ENCODE peak calls at places on chromosome 18, in eight cellular contexts. B is astrocyte of the cerebellum; I is GM10248; T is BE2C; W is CD8-positive, alpha-beta T cell; H is SK-N-SH; D is WTC11; X is tibial artery. Q is an unnamed sample.

GRCh38 chr18:26655010-26655613 is 106.8 kb upstream of the KCTD1 start:
- DNase-seq in X (no peak), B (no peak), T (no peak), H (no peak), I (no peak), D (no peak), W (no peak), Q (no peak)

GRCh38 chr18:49639643-49640361 is 77.9 kb downstream of the LIPG start:
- DNase-seq in T (no peak), H (no peak), X (no peak), W (no peak), I (no peak), B (no peak), D (no peak), Q (no peak)

GRCh38 chr18:79479114-79479760 is 83.5 kb downstream of the NFATC1 start:
- DNase-seq in I (no peak), W (no peak), T (no peak), D (no peak), H (no peak), X (no peak), B (no peak), Q (no peak)

GRCh38 chr18:59700535-59700967 is 3.3 kb upstream of the CCBE1 start:
- DNase-seq in X (no peak), D (no peak), H (peak; percentile 61), T (peak; percentile 9), B (no peak), I (no peak), W (no peak), Q (no peak)

GRCh38 chr18:48833701-48834394 is 116.9 kb downstream of the SMAD7 start:
- DNase-seq in W (peak; percentile 49), B (no peak), T (no peak), I (peak; percentile 82), H (no peak), D (peak; percentile 7), X (peak; percentile 23), Q (no peak)

GRCh38 chr18:24616638-24617037 is 156.2 kb downstream of the HRH4 start:
- DNase-seq in D (no peak), B (no peak), T (no peak), H (no peak), W (no peak), X (no peak), I (no peak), Q (no peak)

GRCh38 chr18:45386256-45386655 is 229.0 kb upstream of the SLC14A2 start:
- DNase-seq in W (no peak), H (peak; percentile 39), D (peak; percentile 71), T (peak; percentile 28), X (no peak), B (peak; percentile 33), I (peak; percentile 22), Q (no peak)

GRCh38 chr18:48782381-48782841 is 168.4 kb downstream of the SMAD7 start:
- DNase-seq in H (no peak), T (no peak), W (no peak), B (no peak), X (peak; percentile 78), I (no peak), D (no peak), Q (peak; percentile 41)

GRCh38 chr18:52060612-52061259 is 279.3 kb upstream of the DCC start:
- DNase-seq in T (no peak), I (no peak), W (no peak), B (no peak), D (peak; percentile 28), H (no peak), X (no peak), Q (no peak)

DNA sequence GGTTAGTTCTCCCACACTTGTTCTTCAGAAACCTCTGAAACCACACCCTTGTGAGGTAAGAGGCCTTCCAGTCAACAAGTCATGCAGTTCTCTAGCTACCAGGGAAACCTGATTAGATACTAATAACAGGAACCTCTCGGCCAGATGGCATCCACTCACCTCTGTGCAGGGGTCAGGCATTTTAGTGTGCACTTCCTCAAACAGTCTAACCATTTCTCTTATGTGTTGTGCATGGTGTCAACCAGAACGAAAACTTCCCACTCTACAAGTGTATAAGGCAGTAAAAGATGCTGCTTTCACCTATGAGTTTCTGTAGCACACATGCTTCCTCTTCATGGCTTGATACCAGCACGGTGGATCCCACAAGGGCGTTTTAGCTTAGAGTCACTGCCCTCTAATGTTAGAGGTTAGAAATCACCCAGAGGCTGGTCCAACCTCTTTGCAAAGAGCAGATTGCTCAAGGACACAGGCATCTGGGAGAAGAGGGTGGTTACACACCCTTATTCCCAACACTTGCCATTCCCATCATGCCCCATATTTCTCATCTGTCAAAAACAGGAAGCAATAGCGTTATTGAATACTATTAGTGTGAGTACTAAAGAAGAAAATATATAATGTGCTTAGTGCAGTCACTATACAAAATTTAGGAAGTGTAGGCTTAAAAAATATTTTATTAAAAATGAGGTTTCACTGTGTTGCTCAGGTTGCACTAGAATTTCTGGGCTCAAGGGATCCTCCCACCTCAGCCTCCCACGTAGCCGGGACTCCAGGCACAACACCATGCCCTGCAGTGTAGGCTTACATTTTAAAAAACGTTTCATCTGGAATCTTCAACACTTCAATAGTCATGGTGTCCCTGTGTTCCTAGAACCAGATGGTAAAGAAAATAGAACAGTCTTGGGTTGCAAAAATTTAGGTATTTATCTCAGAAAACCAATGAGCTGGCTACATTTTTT is 34.5 kb upstream of the RAB31 start:
- DNase-seq in B (peak; percentile 32), I (peak; percentile 89), W (no peak), X (peak; percentile 26), H (peak; percentile 38), D (no peak), T (no peak), Q (peak; percentile 66)
- TF ChIP-seq CTCF in B (peak; percentile 25), I (peak; percentile 50), W (no peak), X (peak; percentile 17), H (peak; percentile 53), D (no peak), T (peak; percentile 5), Q (peak; percentile 68)

DNA sequence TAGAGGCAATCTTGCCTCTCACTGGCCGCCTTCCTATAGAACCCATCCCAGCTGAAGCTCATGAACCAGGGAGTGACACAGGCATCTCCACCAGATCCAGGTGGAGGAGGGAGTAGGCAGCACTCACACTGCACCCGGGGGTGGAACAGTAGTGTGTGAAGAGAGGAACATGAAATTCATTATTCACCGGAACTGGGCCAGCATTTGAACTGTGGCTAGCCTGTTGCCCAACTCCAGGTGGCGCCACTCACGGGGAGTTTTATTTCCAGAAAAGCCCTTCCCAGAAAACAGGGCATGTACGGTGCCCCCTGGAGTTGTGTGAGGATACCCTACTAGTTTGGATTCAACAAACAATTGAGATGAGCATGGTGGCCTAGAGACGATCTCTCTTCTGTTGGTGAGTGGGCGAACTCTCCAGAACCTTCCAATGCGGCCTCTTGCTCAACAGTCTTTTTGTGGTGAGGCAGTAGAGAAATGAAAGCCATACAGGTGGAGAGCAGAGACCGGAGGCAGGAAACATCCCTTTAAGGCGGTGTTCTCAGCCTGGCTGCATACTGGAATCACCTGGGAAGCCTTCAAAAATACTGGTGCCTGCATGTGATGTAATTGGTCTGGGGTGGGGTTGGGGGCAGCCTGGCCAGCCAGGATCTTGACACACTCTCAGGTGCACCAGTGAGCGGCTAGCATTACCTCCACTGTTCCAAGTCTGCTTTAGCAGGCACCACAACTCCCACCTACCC is 73.5 kb upstream of the NEDD4L start:
- DNase-seq in T (peak; percentile 22), W (no peak), B (no peak), H (no peak), D (peak; percentile 76), I (no peak), X (no peak), Q (no peak)
- TF ChIP-seq CTCF in T (peak; percentile 44), W (no peak), B (peak; percentile 16), H (peak; percentile 46), D (peak; percentile 64), I (peak; percentile 23), X (no peak), Q (peak; percentile 73)

GRCh38 chr18:1564793-1565192 is 660.1 kb downstream of the ADCYAP1 start:
- DNase-seq in X (no peak), D (no peak), W (no peak), H (no peak), T (no peak), I (no peak), B (no peak), Q (no peak)

GRCh38 chr18:1559563-1559962 is 654.9 kb downstream of the ADCYAP1 start:
- DNase-seq in D (no peak), W (no peak), H (no peak), T (no peak), I (no peak), B (no peak), X (no peak), Q (no peak)
- TF ChIP-seq CTCF in D (no peak), W (no peak), H (no peak), T (no peak), I (no peak), B (no peak), X (no peak), Q (no peak)

DNA sequence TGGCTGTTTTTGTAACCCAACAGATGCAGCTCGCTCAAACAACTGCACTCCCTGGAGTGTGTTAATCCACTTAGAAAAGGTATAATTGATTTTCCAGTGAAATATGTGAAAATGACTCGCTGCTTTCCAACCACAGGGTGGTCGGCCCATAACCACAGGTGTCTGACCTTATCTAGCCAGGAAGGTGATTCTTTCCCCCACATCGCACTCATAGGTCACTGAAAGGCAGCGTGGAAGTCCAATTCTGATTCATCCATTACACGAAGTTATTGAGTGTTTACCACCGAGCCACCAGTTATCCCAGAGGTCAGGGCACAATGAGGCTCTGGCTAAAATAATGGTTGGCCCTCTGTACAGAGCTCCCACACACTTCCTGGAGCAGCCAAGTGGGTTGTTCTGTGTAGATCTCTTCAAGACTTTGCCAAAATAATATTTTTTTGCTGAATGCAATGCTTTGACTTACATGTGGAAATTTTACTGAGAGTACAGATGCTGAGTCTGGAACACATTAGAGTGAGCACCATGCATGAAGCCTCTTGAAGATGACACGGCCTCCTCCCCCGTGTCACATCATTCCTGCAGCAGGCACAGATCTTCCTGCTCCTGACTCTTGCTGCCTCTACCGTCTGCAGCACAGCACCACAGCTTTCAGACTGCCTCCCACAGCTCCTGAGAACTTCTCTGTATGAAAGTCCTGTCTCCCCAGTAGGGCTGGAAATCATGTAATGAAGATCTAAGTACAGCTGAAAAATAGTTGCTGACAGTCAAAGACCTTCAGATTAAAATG is 396.1 kb downstream of the ZNF516 start:
- DNase-seq in T (no peak), H (no peak), B (no peak), I (no peak), D (no peak), X (no peak), W (no peak), Q (no peak)
- TF ChIP-seq CTCF in T (no peak), H (no peak), B (no peak), I (no peak), D (no peak), X (no peak), W (no peak), Q (no peak)

GRCh38 chr18:64097497-64097896 is 51.4 kb downstream of the LINC00305 start:
- DNase-seq in I (no peak), T (no peak), B (peak; percentile 1), H (no peak), D (no peak), W (no peak), X (no peak), Q (no peak)
- TF ChIP-seq CTCF in I (no peak), T (no peak), B (peak; percentile 23), H (no peak), D (no peak), W (no peak), X (no peak), Q (peak; percentile 45)

Q was measured in HFFc6.